ENCODE peak calls at places on chromosomes 3 and 15, in nine cellular contexts. K is colonic mucosa, Q is mammary epithelial cell, B is hepatocyte, S is tibial artery, X is body of pancreas, U is neural progenitor cell, A is uterus, Z is transverse colon. N is an unnamed sample.

GRCh38 chr15:48996276-48996675 is 32.6 kb upstream of the SHC4 start:
- DNase-seq in K (no peak), A (no peak), Q (no peak), X (no peak), Z (no peak), S (no peak), U (no peak), B (no peak), N (no peak)

GRCh38 chr3:62151591-62151990 is 221.8 kb downstream of the FEZF2 start:
- DNase-seq in X (no peak), A (no peak), Q (peak; percentile 29), S (no peak), K (no peak), U (no peak), B (no peak), Z (no peak), N (no peak)

GRCh38 chr3:146165370-146165769 is 4.4 kb upstream of the PLOD2 start:
- DNase-seq in S (no peak), A (no peak), Z (no peak), Q (no peak), B (no peak), X (no peak), U (no peak), K (no peak), N (no peak)

GRCh38 chr3:117842086-117842485 is 1132.5 kb downstream of the TUSC7 start:
- DNase-seq in Z (no peak), B (no peak), X (no peak), S (no peak), Q (no peak), U (no peak), A (no peak), K (no peak), N (no peak)

GRCh38 chr15:89171136-89172072 is 50.0 kb downstream of the RLBP1 start:
- DNase-seq in U (peak; percentile 77), K (peak; percentile 73), A (no peak), Z (peak; percentile 54), S (no peak), X (peak; percentile 67), Q (no peak), B (peak; percentile 80), N (peak; percentile 54)

GRCh38 chr15:80072285-80072684 is 12.8 kb downstream of the ZFAND6 start:
- DNase-seq in K (peak; percentile 57), B (peak; percentile 81), A (no peak), Q (peak; percentile 93), S (no peak), U (peak; percentile 82), X (peak; percentile 61), Z (no peak), N (peak; percentile 93)

GRCh38 chr15:25848769-25849430 is 14.2 kb downstream of the ATP10A start:
- DNase-seq in S (no peak), K (no peak), Z (no peak), A (no peak), U (peak; percentile 26), X (no peak), Q (no peak), B (no peak), N (no peak)

GRCh38 chr3:65963787-65964707 is 74.7 kb downstream of the MAGI1 start:
- DNase-seq in Q (peak; percentile 91), S (no peak), K (no peak), X (no peak), A (no peak), U (no peak), B (peak; percentile 61), Z (no peak), N (peak; percentile 91)

GRCh38 chr15:98413973-98414546 is 234.3 kb upstream of the IGF1R start:
- DNase-seq in Q (no peak), K (no peak), S (no peak), Z (no peak), U (no peak), B (no peak), X (no peak), A (no peak), N (no peak)

GRCh38 chr3:119637679-119638525 is 22.5 kb downstream of the POPDC2 start:
- DNase-seq in K (no peak), B (peak; percentile 22), Z (no peak), U (no peak), S (no peak), X (no peak), A (no peak), Q (peak; percentile 87), N (no peak)

GRCh38 chr3:141371882-141372281 is 3.6 kb downstream of the ZBTB38 start:
- DNase-seq in U (no peak), A (no peak), S (no peak), Q (no peak), K (no peak), X (no peak), Z (no peak), B (no peak), N (no peak)

GRCh38 chr15:27382296-27382695 is 411.3 kb downstream of the GABRG3 start:
- DNase-seq in Z (no peak), U (peak; percentile 9), S (no peak), A (no peak), K (no peak), Q (no peak), B (no peak), X (no peak), N (no peak)

DNA sequence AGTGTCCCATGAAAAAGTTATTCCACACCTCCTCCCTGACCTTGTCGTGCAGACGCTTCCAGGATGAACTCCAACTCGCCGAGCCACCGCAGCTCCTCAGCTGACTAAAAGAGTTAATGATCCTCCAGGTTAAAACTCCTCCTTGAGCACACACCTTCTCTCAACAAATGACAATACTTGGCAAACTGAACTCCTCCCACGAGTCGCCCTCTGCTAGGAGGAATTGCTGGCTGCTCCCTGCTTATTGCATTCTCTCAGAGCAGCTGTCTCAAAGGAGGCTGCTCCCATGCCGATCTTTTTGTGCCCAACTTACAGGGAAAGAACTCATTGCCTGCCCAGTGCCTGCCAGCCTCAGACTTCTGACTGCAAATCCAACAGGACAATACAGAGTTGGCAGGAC is at the start of gene ATP13A4:
- DNase-seq in A (no peak), Q (no peak), Z (peak; percentile 80), K (peak; percentile 87), X (peak; percentile 56), S (no peak), B (peak; percentile 72), U (peak; percentile 29), N (no peak)
- H3K4me1 ChIP-seq in A (no peaks in the 10 kb centered on the region), Q (no peaks in the 10 kb centered on the region), Z (peaks cover 23% of the 10 kb centered on the region), K (peaks cover 5% of the 10 kb centered on the region), X (peaks cover 18% of the 10 kb centered on the region), S (no peaks in the 10 kb centered on the region), B (peaks cover 5% of the 10 kb centered on the region), U (peaks cover 14% of the 10 kb centered on the region), N (no peaks in the 10 kb centered on the region)

DNA sequence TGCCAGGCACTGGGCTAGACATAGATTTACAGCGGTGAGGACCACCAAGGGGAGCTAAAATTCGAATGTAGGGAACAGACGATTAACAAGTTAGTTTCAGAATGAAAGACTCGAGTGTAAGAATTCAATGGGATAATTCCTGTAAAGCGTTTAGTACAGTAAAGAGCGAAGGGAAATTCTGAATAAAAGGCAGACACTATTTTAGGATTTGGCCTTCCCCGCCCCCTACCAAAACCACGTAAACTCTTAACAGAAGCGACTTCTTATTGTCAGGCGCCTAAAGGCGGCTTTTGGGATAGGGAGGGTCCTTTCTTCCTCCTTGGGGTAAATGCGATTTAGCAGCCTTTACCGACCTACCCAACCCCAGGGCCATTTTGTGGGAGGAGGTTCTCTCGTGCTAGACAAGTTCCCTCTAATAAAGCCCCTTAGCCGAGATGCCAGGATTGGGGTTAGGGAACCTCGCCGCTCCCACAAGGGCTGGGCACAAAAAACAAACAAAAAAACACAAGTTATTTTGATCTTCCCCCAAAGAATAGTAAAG is 536 bp upstream of the RAB5A start:
- DNase-seq in K (no peak), U (no peak), X (no peak), A (no peak), B (no peak), S (no peak), Z (no peak), Q (no peak), N (peak; percentile 5)
- TF ChIP-seq CTCF in K (no peak), U (no peak), X (no peak), A (no peak), B (no peak), S (no peak), Z (no peak), Q (no peak), N (no peak)

GRCh38 chr3:182972387-182972786 is 8.0 kb downstream of the DCUN1D1 start:
- DNase-seq in B (no peak), A (no peak), X (no peak), Q (no peak), Z (no peak), K (no peak), U (no peak), S (no peak), N (no peak)

GRCh38 chr3:182973047-182973446 is 7.3 kb downstream of the DCUN1D1 start:
- DNase-seq in X (no peak), U (no peak), S (no peak), Z (no peak), Q (no peak), K (no peak), B (no peak), A (no peak), N (no peak)

GRCh38 chr3:182969853-182970252 is 10.5 kb downstream of the DCUN1D1 start:
- DNase-seq in U (no peak), B (no peak), S (no peak), Z (no peak), K (no peak), Q (no peak), A (no peak), X (no peak), N (no peak)

GRCh38 chr3:182970811-182971418 is 9.4 kb downstream of the DCUN1D1 start:
- DNase-seq in U (no peak), Q (no peak), K (no peak), A (no peak), Z (no peak), S (no peak), X (no peak), B (peak; percentile 37), N (no peak)

DNA sequence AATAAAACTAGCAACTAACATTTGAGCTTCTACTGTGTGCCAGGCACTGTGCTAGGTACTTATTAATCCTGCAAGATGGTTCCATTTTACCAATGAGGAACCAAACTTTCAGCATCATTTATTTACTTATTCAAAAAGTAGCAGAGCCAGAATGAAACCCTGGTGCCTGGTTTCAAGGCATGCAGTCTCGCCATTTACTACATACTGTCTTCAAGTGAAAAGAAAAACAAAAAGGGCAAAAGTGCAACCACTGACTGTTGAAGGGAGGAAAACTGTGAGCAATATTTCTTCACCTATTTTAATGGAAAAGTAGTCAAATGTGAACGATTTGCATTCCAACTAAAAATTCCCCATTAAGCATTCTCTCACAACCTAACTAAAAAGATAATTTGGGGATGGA is 8.7 kb downstream of the DCUN1D1 start:
- DNase-seq in A (no peak), X (no peak), Z (no peak), B (no peak), Q (no peak), U (no peak), K (no peak), S (no peak), N (no peak)
- H3K4me1 ChIP-seq in A (no peaks in the 10 kb centered on the region), X (peaks cover 16% of the 10 kb centered on the region), Z (peaks cover 49% of the 10 kb centered on the region), B (peaks cover 8% of the 10 kb centered on the region), Q (peaks cover 11% of the 10 kb centered on the region), U (peaks cover 11% of the 10 kb centered on the region), K (peaks cover 2% of the 10 kb centered on the region), S (no peaks in the 10 kb centered on the region), N (peaks cover 6% of the 10 kb centered on the region)

DNA sequence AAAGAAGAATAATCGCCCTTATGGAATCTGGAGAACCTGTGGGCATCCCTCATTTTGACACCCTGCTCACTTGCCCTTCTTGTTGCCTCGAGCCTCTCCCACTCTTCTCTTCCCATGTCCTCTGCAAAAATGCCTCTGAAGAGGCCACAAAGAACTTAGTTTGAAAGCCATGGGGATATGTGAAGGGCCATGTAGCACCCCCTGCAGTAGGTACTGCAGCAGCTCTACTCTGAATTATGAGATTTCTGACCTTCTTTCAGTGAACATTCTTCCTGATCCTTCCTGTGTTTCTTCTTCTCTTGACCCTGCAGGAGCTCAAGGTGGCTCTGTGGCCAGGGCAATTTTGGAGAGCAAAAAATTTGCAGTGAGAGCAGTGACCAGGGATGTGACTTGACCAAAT is 30.4 kb upstream of the TRA2B start:
- DNase-seq in K (no peak), S (no peak), A (no peak), X (no peak), Z (no peak), B (no peak), Q (no peak), U (no peak), N (no peak)
- TF ChIP-seq CTCF in K (no peak), S (no peak), A (no peak), X (no peak), Z (no peak), B (no peak), Q (peak; percentile 18), U (no peak), N (no peak)

N was measured in cardiac muscle cell.